ENCODE peak calls at places on chromosomes 16 and 17, in four cellular contexts. C is activated naive CD8-positive, alpha-beta T cell treated with anti-CD3 and anti-CD28 coated beads, Interleukin-2, amount 50 U/mL, for 24 hours; O is choroid plexus epithelial cell; U is NCI-H2029 treated with DMSO at 0.1 percent for 48 hours. X is an unnamed sample.

GRCh38 chr16:83215417-83216001 is 588.7 kb downstream of the CDH13 start:
- DNase-seq in U (no peak), O (peak; percentile 61), C (peak; percentile 65), X (peak; percentile 75)

GRCh38 chr16:53732296-53732929 is 28.5 kb downstream of the FTO start:
- DNase-seq in O (no peak), U (no peak), C (no peak), X (no peak)

GRCh38 chr17:56594528-56595418 is 1.3 kb downstream of the NOG start:
- DNase-seq in O (no peak), U (no peak), C (peak; percentile 46), X (peak; percentile 77)

GRCh38 chr16:87556941-87557459 is 45.3 kb upstream of the JPH3 start:
- DNase-seq in U (no peak), O (no peak), C (no peak), X (no peak)

GRCh38 chr17:80837711-80838110 is 153.9 kb upstream of the CHMP6 start:
- DNase-seq in C (no peak), U (no peak), O (no peak), X (no peak)

GRCh38 chr16:58854392-58854791 is 120.3 kb upstream of the GOT2 start:
- DNase-seq in O (no peak), C (no peak), U (no peak), X (no peak)

GRCh38 chr17:67137026-67137370 is 92.6 kb downstream of the CACNG1 start:
- DNase-seq in C (no peak), U (no peak), O (no peak), X (no peak)

GRCh38 chr16:84119368-84119767 is 2.6 kb upstream of the MBTPS1 start:
- DNase-seq in U (no peak), O (no peak), C (no peak), X (no peak)

GRCh38 chr17:4891405-4892062 is 7.8 kb upstream of the C17orf107 start:
- DNase-seq in O (no peak), U (no peak), C (no peak), X (no peak)

GRCh38 chr17:63826468-63827001 is 696 bp upstream of the PSMC5 start:
- DNase-seq in U (no peak), O (peak; percentile 67), C (no peak), X (no peak)

GRCh38 chr16:68079616-68080344 is 5.4 kb upstream of the NFATC3 start:
- DNase-seq in O (peak; percentile 44), C (peak; percentile 81), U (no peak), X (peak; percentile 87)

GRCh38 chr16:2178321-2179106 is 17.9 kb downstream of the CASKIN1 start:
- DNase-seq in C (peak; percentile 40), O (peak; percentile 62), U (no peak), X (peak; percentile 79)

GRCh38 chr17:37490638-37491614 is 1.2 kb downstream of the DUSP14 start:
- DNase-seq in O (peak; percentile 91), U (no peak), C (peak; percentile 28), X (peak; percentile 59)

GRCh38 chr16:79792952-79793351 is 192.4 kb upstream of the MAF start:
- DNase-seq in O (no peak), C (no peak), U (no peak), X (no peak)

GRCh38 chr16:57032346-57032745 is 43.0 kb downstream of the NLRC5 start:
- DNase-seq in C (no peak), O (no peak), U (no peak), X (no peak)

GRCh38 chr17:34199449-34199848 is 55.6 kb upstream of the CCL2 start:
- DNase-seq in C (no peak), O (no peak), U (no peak), X (no peak)

GRCh38 chr16:31696968-31697743 is 169.5 kb downstream of the AHSP start:
- DNase-seq in U (no peak), C (no peak), O (peak; percentile 81), X (no peak)

GRCh38 chr17:71052971-71053370 is 883.6 kb downstream of the KCNJ2 start:
- DNase-seq in O (peak; percentile 61), U (no peak), C (no peak), X (no peak)

GRCh38 chr17:42833771-42834422 is 700 bp downstream of the PSME3 start:
- DNase-seq in U (no peak), C (peak; percentile 16), O (no peak), X (no peak)